ENCODE peak calls at places on chromosomes 3 and 15, in four cellular contexts. C is astrocyte, N is Daoy, O is endothelial cell. I is an unnamed sample.

GRCh38 chr15:51908312-51908711 is 63.3 kb downstream of the LEO1 start:
- DNase-seq in O (no peak), N (no peak), C (peak), I (no peak)

GRCh38 chr3:122967376-122968164 is 60.0 kb downstream of the SEMA5B start:
- DNase-seq in N (no peak), C (no peak), O (no peak), I (no peak)

GRCh38 chr3:52730681-52731080 is 24.8 kb downstream of the SPCS1 start:
- DNase-seq in N (no peak), O (no peak), C (no peak), I (no peak)

GRCh38 chr3:88302003-88302393 is 152.2 kb downstream of the C3orf38 start:
- DNase-seq in O (no peak), N (no peak), C (no peak), I (no peak)

GRCh38 chr15:85581495-85581894 is 201.1 kb downstream of the AKAP13 start:
- DNase-seq in O (no peak), C (no peak), N (no peak), I (no peak)

GRCh38 chr3:107407355-107407754 is 30.1 kb downstream of the CCDC54 start:
- DNase-seq in C (no peak), O (no peak), N (no peak), I (no peak)

GRCh38 chr3:152671998-152672649 is 162.8 kb upstream of the P2RY1 start:
- DNase-seq in C (no peak), N (no peak), O (no peak), I (no peak)

GRCh38 chr3:171441381-171441780 is 18.8 kb downstream of the TNIK start:
- DNase-seq in N (no peak), C (no peak), O (no peak), I (no peak)

GRCh38 chr3:117630885-117631284 is 921.3 kb downstream of the TUSC7 start:
- DNase-seq in C (peak), N (peak), O (no peak), I (no peak)

GRCh38 chr3:197997936-197998335 is 37.9 kb downstream of the LMLN start:
- DNase-seq in N (no peak), O (no peak), C (no peak), I (no peak)

GRCh38 chr3:180610981-180611380 is 9.0 kb downstream of the TTC14 start:
- DNase-seq in N (no peak), O (no peak), C (no peak), I (no peak)

GRCh38 chr15:25173241-25174028 is 218.6 kb downstream of the SNRPN start:
- DNase-seq in O (no peak), N (no peak), C (no peak), I (no peak)

GRCh38 chr3:134918448-134918847 is 123.4 kb downstream of the EPHB1 start:
- DNase-seq in O (no peak), C (no peak), N (no peak), I (no peak)

GRCh38 chr3:182325213-182325941 is 467.9 kb upstream of the ATP11B start:
- DNase-seq in N (peak), O (no peak), C (peak), I (no peak)

GRCh38 chr15:92711457-92711831 is 55.9 kb upstream of the FAM174B start:
- DNase-seq in O (no peak), C (no peak), N (no peak), I (no peak)

GRCh38 chr3:65569845-65570405 is 468.8 kb downstream of the MAGI1 start:
- DNase-seq in C (no peak), N (no peak), O (no peak), I (no peak)

GRCh38 chr3:192869131-192870027 is 48.3 kb downstream of the MB21D2 start:
- DNase-seq in O (no peak), C (peak), N (peak), I (no peak)

GRCh38 chr3:28727321-28727720 is 378.7 kb upstream of the AZI2 start:
- DNase-seq in C (no peak), O (no peak), N (no peak), I (no peak)

GRCh38 chr15:70687432-70687831 is 75.9 kb downstream of the UACA start:
- DNase-seq in O (no peak), N (no peak), C (no peak), I (no peak)

GRCh38 chr15:36898522-36899126 is 201.7 kb downstream of the MEIS2 start:
- DNase-seq in O (no peak), C (no peak), N (no peak), I (no peak)

GRCh38 chr15:64334530-64334929 is 21.4 kb downstream of the CSNK1G1 start:
- DNase-seq in N (no peak), C (no peak), O (no peak), I (no peak)

GRCh38 chr3:72093270-72093669 is 308.3 kb upstream of the PROK2 start:
- DNase-seq in N (no peak), C (no peak), O (no peak), I (no peak)

GRCh38 chr3:170132335-170132734 is 49.2 kb downstream of the PHC3 start:
- DNase-seq in N (no peak), O (no peak), C (no peak), I (no peak)

I was measured in AG04449.